ENCODE peak calls at places on chromosomes 16 and 17, in eight cellular contexts. N is GM23338; Q is A549; J is OCI-LY7; C is H9; W is aorta; S is CD8-positive, alpha-beta T cell; B is body of pancreas. H is an unnamed sample. For H3K4me1, the result is how much of the 10 kb centered on the place peaks cover.

GRCh38 chr16:24800586-24800985 is 45.2 kb upstream of the SLC5A11 start:
- DNase-seq in W (no peak), N (peak), C (no peak), S (no peak), Q (peak), B (no peak), J (no peak), H (no peak)

GRCh38 chr17:77523562-77523961 is 382.8 kb downstream of the SEC14L1 start:
- DNase-seq in J (no peak), B (no peak), W (no peak), S (no peak), Q (no peak), N (no peak), C (peak), H (no peak)

GRCh38 chr16:30526137-30526822 is at the start of gene ZNF768:
- DNase-seq in B (peak), S (no peak), N (peak), Q (peak), C (peak), W (peak), J (no peak), H (peak)

GRCh38 chr17:80441598-80442304 is 26.8 kb downstream of the ENDOV start:
- DNase-seq in B (no peak), S (no peak), W (no peak), N (no peak), Q (no peak), J (no peak), C (no peak), H (no peak)

GRCh38 chr17:6800422-6801027 is 24.5 kb downstream of the FBXO39 start:
- DNase-seq in B (no peak), N (peak), W (no peak), C (peak), J (no peak), S (no peak), Q (no peak), H (no peak)

GRCh38 chr16:26189496-26190005 is 497.8 kb downstream of the HS3ST4 start:
- DNase-seq in J (no peak), Q (no peak), N (no peak), S (no peak), C (no peak), B (no peak), W (no peak), H (no peak)

GRCh38 chr17:3543453-3543852 is 14.2 kb downstream of the TRPV3 start:
- DNase-seq in Q (no peak), S (no peak), B (no peak), N (no peak), J (no peak), W (no peak), C (no peak), H (no peak)

GRCh38 chr17:77865109-77865611 is 93.3 kb upstream of the TNRC6C start:
- DNase-seq in J (no peak), S (no peak), B (no peak), N (no peak), C (no peak), Q (no peak), W (peak), H (no peak)

GRCh38 chr17:7837375-7838290 is 3.6 kb downstream of the KDM6B start:
- DNase-seq in N (peak), B (no peak), S (no peak), C (no peak), J (peak), W (no peak), Q (no peak), H (peak)

GRCh38 chr17:32159586-32160438 is 17.5 kb downstream of the RHOT1 start:
- DNase-seq in S (no peak), B (no peak), C (no peak), N (no peak), J (no peak), W (no peak), Q (no peak), H (no peak)

GRCh38 chr16:30609002-30609927 is 924 bp downstream of the ZNF689 start:
- DNase-seq in W (peak), S (peak), B (peak), Q (no peak), J (peak), C (peak), N (peak), H (no peak)

GRCh38 chr17:60960398-60961065 is 282.9 kb downstream of the BCAS3 start:
- DNase-seq in C (no peak), N (no peak), Q (no peak), W (no peak), J (no peak), S (no peak), B (no peak), H (no peak)

GRCh38 chr16:3819741-3820724 is 60.5 kb downstream of the CREBBP start:
- DNase-seq in B (peak), Q (peak), C (no peak), W (no peak), N (no peak), S (no peak), J (no peak), H (peak)

GRCh38 chr17:46764709-46765401 is 53.6 kb downstream of the WNT3 start:
- DNase-seq in J (no peak), C (no peak), W (no peak), S (no peak), B (peak), N (no peak), Q (no peak), H (no peak)

GRCh38 chr17:39619786-39620101 is 7.0 kb upstream of the PPP1R1B start:
- DNase-seq in B (no peak), C (no peak), Q (no peak), N (no peak), S (no peak), J (no peak), W (no peak), H (no peak)

GRCh38 chr16:89159850-89160354 is 11.6 kb upstream of the CDH15 start:
- DNase-seq in J (no peak), N (no peak), C (no peak), S (no peak), Q (no peak), W (no peak), B (no peak), H (no peak)

DNA sequence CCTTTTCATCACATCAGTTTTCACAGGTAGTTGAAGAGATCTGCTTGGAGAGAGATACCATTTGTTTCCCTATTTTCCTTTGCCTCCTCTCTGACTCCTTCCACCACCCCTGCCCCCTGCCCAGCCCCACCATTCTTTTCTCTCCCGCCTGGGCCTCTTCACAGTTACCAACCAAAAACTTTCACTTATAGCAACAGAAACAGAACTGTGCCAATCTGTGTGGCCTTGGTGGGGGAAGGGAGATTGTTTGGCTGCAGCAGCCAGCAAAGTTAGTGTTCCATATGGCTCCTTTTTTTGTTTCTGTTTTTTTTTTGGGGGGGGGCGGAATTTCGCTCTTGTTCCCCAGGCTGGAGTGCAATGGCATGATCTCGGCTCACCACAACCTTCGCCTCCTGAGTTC is 17.2 kb upstream of the ARL4D start:
- DNase-seq in Q (no peak), N (no peak), J (no peak), W (no peak), C (no peak), B (peak), S (no peak), H (no peak)
- H3K4me1 ChIP-seq in Q (under half), N (under half), J (under half), W (under half), C (under half), B (under half), S (under half), H (under half)

DNA sequence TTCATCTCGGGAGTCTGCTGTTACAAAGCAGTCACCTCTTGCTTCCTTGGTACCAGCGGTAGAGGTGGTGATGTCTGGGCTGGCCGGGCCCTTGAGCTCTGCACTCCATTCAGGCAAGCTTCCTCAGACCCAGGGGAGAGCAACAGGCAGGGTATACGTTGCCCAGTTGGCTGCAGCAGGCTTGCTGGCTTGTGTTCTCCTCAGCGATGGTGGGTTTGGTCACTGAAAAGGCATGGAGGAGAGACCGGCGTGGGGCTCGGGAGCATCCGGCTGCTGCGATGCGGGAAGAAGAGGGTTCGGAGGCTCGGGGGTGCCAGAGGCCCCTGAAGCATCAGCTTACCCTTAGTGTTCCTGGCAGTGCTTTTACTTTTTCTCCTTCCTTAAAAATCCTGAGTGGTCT is 25.8 kb downstream of the SAP30BP start:
- DNase-seq in C (no peak), W (no peak), B (no peak), S (no peak), N (no peak), J (no peak), Q (no peak), H (no peak)
- H3K4me1 ChIP-seq in C (under half), W (under half), B (half or more), S (under half), N (under half), J (under half), Q (half or more), H (under half)

GRCh38 chr17:35006345-35006744 is 26.0 kb downstream of the LIG3 start:
- DNase-seq in Q (no peak), N (no peak), J (no peak), B (no peak), C (no peak), S (no peak), W (no peak), H (no peak)
- H3K4me1 ChIP-seq in Q (under half), N (under half), J (under half), B (under half), C (under half), S (under half), W (under half), H (under half)

GRCh38 chr16:67449328-67449727 is 18.4 kb downstream of the HSD11B2 start:
- DNase-seq in J (no peak), C (no peak), S (no peak), W (no peak), B (no peak), N (no peak), Q (no peak), H (no peak)

GRCh38 chr16:67449739-67450138 is 18.8 kb downstream of the HSD11B2 start:
- DNase-seq in J (no peak), S (no peak), C (no peak), B (no peak), N (no peak), W (no peak), Q (no peak), H (no peak)

GRCh38 chr16:67451061-67451703 is 20.3 kb downstream of the HSD11B2 start:
- DNase-seq in J (no peak), C (no peak), N (no peak), S (no peak), Q (no peak), W (no peak), B (no peak), H (no peak)

GRCh38 chr16:67454104-67454503 is 23.2 kb downstream of the HSD11B2 start:
- DNase-seq in S (no peak), N (no peak), J (no peak), B (no peak), C (no peak), Q (no peak), W (no peak), H (no peak)

GRCh38 chr16:67451704-67452435 is 20.9 kb downstream of the HSD11B2 start:
- DNase-seq in Q (peak), J (no peak), N (no peak), B (peak), S (no peak), C (no peak), W (no peak), H (no peak)
- H3K4me1 ChIP-seq in Q (under half), J (under half), N (under half), B (half or more), S (under half), C (under half), W (under half), H (under half)

GRCh38 chr17:5262417-5262816 is 19.7 kb upstream of the RABEP1 start:
- DNase-seq in Q (no peak), C (no peak), N (no peak), S (no peak), J (no peak), B (no peak), W (no peak), H (no peak)

GRCh38 chr17:5264930-5265329 is 17.2 kb upstream of the RABEP1 start:
- DNase-seq in N (no peak), B (no peak), C (no peak), S (no peak), J (no peak), W (no peak), Q (no peak), H (no peak)

GRCh38 chr17:5260542-5260941 is 21.5 kb upstream of the RABEP1 start:
- DNase-seq in W (no peak), J (no peak), Q (no peak), N (no peak), B (no peak), S (no peak), C (no peak), H (no peak)

DNA sequence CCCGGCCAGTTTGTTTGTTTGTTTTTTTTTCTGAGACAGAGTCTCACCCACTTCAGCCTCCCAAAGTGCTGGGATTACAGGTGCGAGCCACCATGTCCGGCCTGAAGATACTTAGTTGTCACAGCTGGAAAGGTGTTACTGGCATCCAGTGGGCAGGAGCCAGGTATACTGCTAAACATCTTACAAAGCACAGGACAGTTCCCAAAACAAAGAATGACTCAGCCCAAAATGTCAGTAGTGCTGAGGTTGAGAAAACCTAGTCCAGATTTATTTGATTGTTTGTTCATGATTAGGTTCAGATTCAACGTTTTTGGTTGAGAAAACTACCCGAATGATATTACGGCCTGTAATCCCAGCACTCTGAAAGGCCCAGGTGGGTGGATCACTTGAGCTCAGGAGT is 18.6 kb upstream of the RABEP1 start:
- DNase-seq in Q (no peak), B (no peak), N (no peak), J (no peak), W (no peak), S (no peak), C (no peak), H (no peak)
- H3K4me1 ChIP-seq in Q (under half), B (under half), N (under half), J (under half), W (under half), S (under half), C (under half), H (under half)

GRCh38 chr16:85459529-85460251 is 153.4 kb upstream of the GSE1 start:
- DNase-seq in C (no peak), W (no peak), Q (no peak), B (no peak), J (no peak), S (no peak), N (no peak), H (no peak)

GRCh38 chr16:85460252-85460982 is 152.7 kb upstream of the GSE1 start:
- DNase-seq in C (no peak), W (no peak), S (no peak), J (no peak), B (no peak), N (peak), Q (no peak), H (no peak)

GRCh38 chr16:85457366-85457765 is 155.8 kb upstream of the GSE1 start:
- DNase-seq in J (no peak), Q (no peak), B (no peak), W (no peak), C (no peak), S (no peak), N (no peak), H (no peak)

GRCh38 chr16:85460983-85461813 is 151.9 kb upstream of the GSE1 start:
- DNase-seq in J (no peak), C (no peak), Q (peak), S (no peak), W (no peak), N (no peak), B (no peak), H (no peak)

DNA sequence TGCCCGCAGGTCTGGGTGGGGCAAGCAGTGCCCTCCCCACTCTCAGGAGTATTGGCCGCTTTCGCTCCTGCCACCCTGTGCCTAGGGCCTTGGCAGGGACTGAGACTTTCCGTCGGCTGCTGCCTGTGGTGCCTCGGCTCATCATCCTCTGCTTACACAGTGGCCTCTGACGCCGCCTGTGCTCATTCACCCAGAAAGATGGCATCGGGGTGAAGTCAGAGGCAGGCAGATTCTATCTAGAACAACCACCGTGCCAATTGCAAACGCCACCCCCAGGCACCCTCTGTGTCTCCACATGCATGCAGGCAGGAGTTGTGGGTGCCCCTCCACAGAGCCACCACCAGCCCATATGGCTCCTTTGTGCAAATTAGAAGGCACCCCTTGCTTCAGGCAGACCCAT is 154.2 kb upstream of the GSE1 start:
- DNase-seq in Q (no peak), W (no peak), C (no peak), B (no peak), N (no peak), S (no peak), J (no peak), H (no peak)
- H3K4me1 ChIP-seq in Q (under half), W (under half), C (under half), B (half or more), N (under half), S (under half), J (under half), H (under half)

GRCh38 chr16:12546918-12547607 is 256.6 kb downstream of the CPPED1 start:
- DNase-seq in J (peak), S (no peak), N (no peak), C (no peak), W (no peak), Q (no peak), B (no peak), H (no peak)
- H3K4me1 ChIP-seq in J (half or more), S (under half), N (under half), C (under half), W (under half), Q (under half), B (under half), H (under half)

GRCh38 chr17:49645654-49646053 is 32.2 kb downstream of the SPOP start:
- DNase-seq in Q (no peak), B (no peak), W (no peak), S (no peak), C (no peak), N (no peak), J (no peak), H (no peak)

GRCh38 chr17:49637050-49637449 is 40.8 kb downstream of the SPOP start:
- DNase-seq in W (no peak), J (no peak), B (no peak), S (no peak), Q (no peak), C (no peak), N (no peak), H (no peak)

GRCh38 chr17:49638818-49639217 is 39.1 kb downstream of the SPOP start:
- DNase-seq in Q (no peak), J (no peak), S (no peak), C (no peak), N (no peak), W (no peak), B (no peak), H (no peak)

GRCh38 chr17:49637739-49638138 is 40.2 kb downstream of the SPOP start:
- DNase-seq in N (no peak), C (no peak), Q (no peak), B (no peak), J (no peak), W (no peak), S (no peak), H (no peak)

DNA sequence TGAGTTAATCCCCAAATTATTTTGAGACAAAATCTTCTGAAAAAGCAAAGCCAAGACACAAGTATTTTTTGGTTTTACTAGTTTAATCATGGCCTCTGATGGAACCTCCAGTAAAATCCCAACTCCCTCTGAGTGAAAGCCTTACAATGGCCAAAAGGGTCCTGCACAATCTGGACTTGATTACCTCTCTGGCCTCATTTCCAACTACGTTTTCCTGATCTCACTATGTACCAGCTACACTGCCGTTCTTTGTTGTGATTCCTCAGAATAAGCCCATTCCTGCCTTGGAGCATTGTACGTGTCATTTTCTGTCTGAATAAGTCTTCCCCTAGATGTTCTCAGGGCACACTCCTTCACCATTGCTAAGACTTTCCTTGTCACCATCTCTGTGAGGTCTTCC is 37.3 kb downstream of the SPOP start:
- DNase-seq in W (no peak), Q (no peak), N (no peak), B (no peak), J (no peak), S (no peak), C (no peak), H (no peak)
- H3K4me1 ChIP-seq in W (under half), Q (under half), N (under half), B (under half), J (under half), S (under half), C (under half), H (under half)

GRCh38 chr17:63948521-63948920 is 16.4 kb upstream of the CD79B start:
- DNase-seq in W (no peak), C (no peak), S (no peak), Q (no peak), B (no peak), N (no peak), J (no peak), H (no peak)
- H3K4me1 ChIP-seq in W (under half), C (under half), S (under half), Q (under half), B (under half), N (under half), J (half or more), H (under half)

GRCh38 chr17:28734712-28735241 is 6.2 kb downstream of the NEK8 start:
- DNase-seq in C (no peak), W (no peak), J (no peak), N (no peak), Q (no peak), B (no peak), S (no peak), H (no peak)

GRCh38 chr17:28733346-28733745 is 4.8 kb downstream of the NEK8 start:
- DNase-seq in C (no peak), Q (no peak), N (no peak), S (no peak), J (no peak), B (no peak), W (no peak), H (no peak)

GRCh38 chr17:28737770-28738679 is 5.8 kb upstream of the TRAF4 start:
- DNase-seq in W (no peak), J (peak), S (no peak), B (no peak), N (no peak), C (no peak), Q (no peak), H (no peak)

GRCh38 chr17:28737316-28737715 is 6.5 kb upstream of the TRAF4 start:
- DNase-seq in Q (no peak), B (no peak), N (no peak), W (no peak), J (no peak), C (no peak), S (no peak), H (no peak)

GRCh38 chr17:28735242-28735722 is 6.7 kb downstream of the NEK8 start:
- DNase-seq in J (no peak), S (no peak), Q (peak), B (no peak), N (no peak), W (no peak), C (no peak), H (no peak)
- H3K4me1 ChIP-seq in J (under half), S (under half), Q (under half), B (under half), N (under half), W (under half), C (under half), H (under half)

H was measured in naive thymus-derived CD4-positive, alpha-beta T cell.